ENCODE peak calls at places on chromosomes 6 and 20, in six cellular contexts. H is astrocyte, X is thoracic aorta, D is cardiac muscle cell, E is AG04450, O is body of pancreas. K is an unnamed sample.
A peak's percentile ranks its signal among the peaks of the same experiment; 100 is the strongest.

GRCh38 chr20:54692168-54692887 is 216.9 kb downstream of the DOK5 start:
- DNase-seq in X (no peak), H (no peak), E (no peak), O (no peak), D (no peak), K (no peak)

GRCh38 chr20:12166053-12166717 is 248.5 kb downstream of the BTBD3 start:
- DNase-seq in X (no peak), O (no peak), H (peak; percentile 97), E (peak; percentile 78), D (peak; percentile 99), K (peak; percentile 99)

GRCh38 chr20:37956099-37956498 is 53.2 kb downstream of the VSTM2L start:
- DNase-seq in D (no peak), O (no peak), H (no peak), E (peak; percentile 24), X (no peak), K (no peak)

GRCh38 chr20:37357481-37358365 is 11.8 kb downstream of the SRC start:
- DNase-seq in O (no peak), H (no peak), E (no peak), D (no peak), X (no peak), K (no peak)

GRCh38 chr6:133131621-133132020 is 109.5 kb upstream of the EYA4 start:
- DNase-seq in X (no peak), D (no peak), E (no peak), H (no peak), O (no peak), K (no peak)

GRCh38 chr20:35617397-35618031 is 1.9 kb downstream of the SPAG4 start:
- DNase-seq in X (no peak), D (peak; percentile 59), H (peak; percentile 28), E (no peak), O (peak; percentile 65), K (peak; percentile 39)

GRCh38 chr6:46821348-46821992 is 28.3 kb downstream of the MEP1A start:
- DNase-seq in H (no peak), D (no peak), X (no peak), O (no peak), E (no peak), K (no peak)

GRCh38 chr6:132096245-132096644 is 145.1 kb upstream of the CCN2 start:
- DNase-seq in X (no peak), O (no peak), H (no peak), D (no peak), E (no peak), K (peak; percentile 38)

GRCh38 chr20:43824699-43825402 is 89.8 kb upstream of the TOX2 start:
- DNase-seq in O (peak; percentile 18), D (peak; percentile 70), H (peak; percentile 58), X (no peak), E (no peak), K (peak; percentile 53)

GRCh38 chr6:139027620-139028182 is 844 bp upstream of the ABRACL start:
- DNase-seq in O (no peak), X (no peak), D (peak; percentile 40), H (peak; percentile 30), E (no peak), K (peak; percentile 27)

GRCh38 chr6:22825210-22825609 is 255.8 kb downstream of the HDGFL1 start:
- DNase-seq in O (no peak), H (no peak), X (no peak), D (no peak), E (no peak), K (no peak)

GRCh38 chr6:5053038-5053437 is 32.1 kb upstream of the PPP1R3G start:
- DNase-seq in E (no peak), D (peak; percentile 54), O (no peak), H (peak; percentile 32), X (no peak), K (peak; percentile 28)

GRCh38 chr6:111992851-111993250 is 61.1 kb upstream of the CCN6 start:
- DNase-seq in H (no peak), X (no peak), D (no peak), O (no peak), E (no peak), K (no peak)

GRCh38 chr6:147817042-147817689 is 308.7 kb downstream of the SAMD5 start:
- DNase-seq in H (no peak), O (no peak), D (no peak), E (no peak), X (no peak), K (no peak)

DNA sequence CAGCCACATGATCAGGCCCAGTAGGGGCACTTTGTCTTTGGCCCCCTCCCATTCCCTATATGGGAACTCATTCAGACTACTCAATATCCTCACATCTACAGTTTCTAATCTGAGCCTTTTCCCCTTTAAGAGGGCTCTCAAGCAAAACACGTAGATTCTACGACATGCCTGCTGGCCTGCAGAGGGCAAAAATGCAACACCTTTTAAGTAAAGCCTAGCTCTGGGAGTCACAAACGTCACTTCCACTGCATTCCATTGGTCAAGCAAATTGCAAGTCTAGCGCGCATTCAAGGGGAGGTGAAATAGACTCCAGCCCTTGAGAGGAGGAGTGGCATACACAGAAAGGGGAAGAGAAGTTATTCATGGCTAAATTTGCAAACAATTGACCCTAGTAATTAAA is 70.6 kb downstream of the CDC40 start:
- DNase-seq in D (no peak), H (no peak), E (no peak), X (no peak), O (no peak), K (no peak)
- TF ChIP-seq CTCF in D (no peak), H (no peak), E (no peak), X (no peak), O (no peak), K (no peak)

GRCh38 chr6:43579171-43579570 is 3.2 kb downstream of the POLH start:
- DNase-seq in H (peak; percentile 31), D (no peak), X (no peak), E (no peak), O (no peak), K (no peak)
- H3K4me3 ChIP-seq in H (no peak overlapping the region), D (no peak overlapping the region), X (no peak overlapping the region), E (no peak overlapping the region), O (no peak overlapping the region), K (no peak overlapping the region)

GRCh38 chr6:108115598-108116058 is 41.1 kb upstream of the OSTM1 start:
- DNase-seq in E (no peak), O (peak; percentile 70), D (peak; percentile 55), H (no peak), X (no peak), K (peak; percentile 37)

GRCh38 chr6:108116781-108117426 is 42.4 kb upstream of the OSTM1 start:
- DNase-seq in O (no peak), D (no peak), H (no peak), E (no peak), X (no peak), K (no peak)

GRCh38 chr6:108113557-108114519 is 39.3 kb upstream of the OSTM1 start:
- DNase-seq in D (peak; percentile 72), X (no peak), O (no peak), H (peak; percentile 23), E (peak; percentile 8), K (peak; percentile 75)

GRCh38 chr6:108116424-108116780 is 41.9 kb upstream of the OSTM1 start:
- DNase-seq in E (no peak), O (no peak), D (no peak), H (no peak), X (no peak), K (no peak)

GRCh38 chr6:108114861-108115597 is 40.5 kb upstream of the OSTM1 start:
- DNase-seq in H (peak; percentile 76), D (peak; percentile 90), O (peak; percentile 67), X (no peak), E (peak; percentile 8), K (peak; percentile 69)
- TF ChIP-seq CTCF in H (peak; percentile 20), D (no peak), O (no peak), X (no peak), E (peak; percentile 27), K (peak; percentile 29)

DNA sequence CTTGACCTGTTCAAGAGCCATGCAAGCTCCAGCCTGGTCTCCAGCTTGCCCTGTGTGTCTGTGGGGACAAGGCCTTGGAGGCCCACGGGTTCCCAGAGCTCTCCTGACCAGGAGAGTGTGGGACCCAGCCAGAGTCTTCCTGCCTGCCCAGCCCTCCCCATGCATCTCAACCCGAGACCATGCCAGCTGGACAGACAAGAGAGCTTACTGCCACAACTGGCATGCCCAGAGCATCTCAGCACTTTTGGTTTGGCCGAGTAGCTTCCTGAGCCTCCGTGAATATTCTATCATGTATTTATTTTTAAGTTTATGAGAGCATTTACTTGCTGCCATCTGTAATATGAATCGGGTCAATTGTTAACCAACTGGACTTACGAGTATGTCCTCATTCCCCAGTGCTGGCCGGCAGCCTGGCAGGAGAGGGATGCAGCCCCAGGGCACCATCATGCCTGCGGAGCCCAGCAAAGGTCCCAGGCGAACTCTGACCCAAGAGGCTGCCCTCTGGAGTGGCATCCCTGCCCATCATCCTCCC is 14.9 kb downstream of the IP6K3 start:
- DNase-seq in X (no peak), O (no peak), D (no peak), H (no peak), E (no peak), K (no peak)
- H3K4me3 ChIP-seq in X (no peak overlapping the region), O (no peak overlapping the region), D (no peak overlapping the region), H (no peak overlapping the region), E (no peak overlapping the region), K (no peak overlapping the region)

GRCh38 chr6:52499681-52500239 is 77.1 kb downstream of the TRAM2 start:
- DNase-seq in E (no peak), D (no peak), H (no peak), X (no peak), O (no peak), K (no peak)
- TF ChIP-seq CTCF in E (no peak), D (no peak), H (no peak), X (no peak), O (no peak), K (no peak)

K was measured in fibroblast of the aortic adventitia.